ENCODE peak calls at places on chromosome 16, in six cellular contexts. One of them, this sample, is unnamed.

GRCh38 chr16:65728652-65729051 is 606.8 kb upstream of the CDH11 start:
- DNase-seq in activated CD8-positive, alpha-beta memory T cell treated with anti-CD3 and anti-CD28 coated beads for 24 hours: no peak
- DNase-seq in right cardiac atrium: no peak
- DNase-seq in IMR-90: no peak
- DNase-seq in GM18507: no peak
- DNase-seq in NCI-H460: no peak
- DNase-seq in this sample: no peak

GRCh38 chr16:53504665-53505064 is 1.7 kb upstream of the AKTIP start:
- DNase-seq in activated CD8-positive, alpha-beta memory T cell treated with anti-CD3 and anti-CD28 coated beads for 24 hours: peak; percentile 57
- DNase-seq in right cardiac atrium: no peak
- DNase-seq in IMR-90: peak; percentile 46
- DNase-seq in GM18507: no peak
- DNase-seq in NCI-H460: no peak
- DNase-seq in this sample: no peak

GRCh38 chr16:56520251-56520577 is 390 bp upstream of the BBS2 start:
- DNase-seq in activated CD8-positive, alpha-beta memory T cell treated with anti-CD3 and anti-CD28 coated beads for 24 hours: no peak
- DNase-seq in right cardiac atrium: no peak
- DNase-seq in IMR-90: no peak
- DNase-seq in GM18507: no peak
- DNase-seq in NCI-H460: no peak
- DNase-seq in this sample: no peak

GRCh38 chr16:4805231-4805630 is 2.8 kb upstream of the ROGDI start:
- DNase-seq in activated CD8-positive, alpha-beta memory T cell treated with anti-CD3 and anti-CD28 coated beads for 24 hours: no peak
- DNase-seq in right cardiac atrium: no peak
- DNase-seq in IMR-90: no peak
- DNase-seq in GM18507: no peak
- DNase-seq in NCI-H460: no peak
- DNase-seq in this sample: no peak

GRCh38 chr16:20906225-20906870 is 5.8 kb downstream of the LYRM1 start:
- DNase-seq in activated CD8-positive, alpha-beta memory T cell treated with anti-CD3 and anti-CD28 coated beads for 24 hours: no peak
- DNase-seq in right cardiac atrium: no peak
- DNase-seq in IMR-90: peak; percentile 85
- DNase-seq in GM18507: no peak
- DNase-seq in NCI-H460: no peak
- DNase-seq in this sample: no peak

GRCh38 chr16:59385953-59386352 is 651.8 kb upstream of the GOT2 start:
- DNase-seq in activated CD8-positive, alpha-beta memory T cell treated with anti-CD3 and anti-CD28 coated beads for 24 hours: no peak
- DNase-seq in right cardiac atrium: peak; percentile 34
- DNase-seq in IMR-90: peak; percentile 62
- DNase-seq in GM18507: no peak
- DNase-seq in NCI-H460: peak; percentile 20
- DNase-seq in this sample: no peak

GRCh38 chr16:23294260-23294659 is 7.8 kb upstream of the SCNN1B start:
- DNase-seq in activated CD8-positive, alpha-beta memory T cell treated with anti-CD3 and anti-CD28 coated beads for 24 hours: no peak
- DNase-seq in right cardiac atrium: no peak
- DNase-seq in IMR-90: no peak
- DNase-seq in GM18507: no peak
- DNase-seq in NCI-H460: no peak
- DNase-seq in this sample: no peak

GRCh38 chr16:27724491-27724878 is 174.5 kb downstream of the KATNIP start:
- DNase-seq in activated CD8-positive, alpha-beta memory T cell treated with anti-CD3 and anti-CD28 coated beads for 24 hours: no peak
- DNase-seq in right cardiac atrium: peak; percentile 33
- DNase-seq in IMR-90: no peak
- DNase-seq in GM18507: no peak
- DNase-seq in NCI-H460: no peak
- DNase-seq in this sample: no peak

GRCh38 chr16:83835972-83836566 is 28.3 kb downstream of the HSBP1 start:
- DNase-seq in activated CD8-positive, alpha-beta memory T cell treated with anti-CD3 and anti-CD28 coated beads for 24 hours: no peak
- DNase-seq in right cardiac atrium: no peak
- DNase-seq in IMR-90: peak; percentile 86
- DNase-seq in GM18507: no peak
- DNase-seq in NCI-H460: peak; percentile 53
- DNase-seq in this sample: no peak

This sample was measured in osteocyte.